ENCODE peak calls at places on chromosomes 13 and 19, in nine cellular contexts. One of them, this sample, is unnamed.

GRCh38 chr13:43009506-43009905 is 13.9 kb upstream of the DNAJC15 start:
- DNase-seq in left cardiac atrium: no peak
- DNase-seq in activated naive CD4-positive, alpha-beta T cell treated with anti-CD3 and anti-CD28 coated beads for 36 hours: no peak
- DNase-seq in PC-3: no peak
- DNase-seq in left ventricle myocardium superior: no peak
- DNase-seq in NCI-H774: no peak
- DNase-seq in amygdala: no peak
- DNase-seq in EL: peak; percentile 62
- DNase-seq in NCI-H510A: no peak
- DNase-seq in this sample: no peak

GRCh38 chr19:7522923-7523667 is 671 bp downstream of the MCOLN1 start:
- DNase-seq in activated naive CD4-positive, alpha-beta T cell treated with anti-CD3 and anti-CD28 coated beads for 36 hours: no peak
- DNase-seq in NCI-H774: no peak
- DNase-seq in left ventricle myocardium superior: no peak
- DNase-seq in PC-3: peak; percentile 38
- DNase-seq in amygdala: no peak
- DNase-seq in left cardiac atrium: no peak
- DNase-seq in EL: peak; percentile 44
- DNase-seq in NCI-H510A: no peak
- DNase-seq in this sample: no peak

GRCh38 chr19:41131186-41131585 is 17.0 kb downstream of the CYP2F1 start:
- DNase-seq in PC-3: no peak
- DNase-seq in NCI-H774: no peak
- DNase-seq in amygdala: no peak
- DNase-seq in NCI-H510A: no peak
- DNase-seq in left cardiac atrium: no peak
- DNase-seq in activated naive CD4-positive, alpha-beta T cell treated with anti-CD3 and anti-CD28 coated beads for 36 hours: no peak
- DNase-seq in left ventricle myocardium superior: no peak
- DNase-seq in EL: no peak
- DNase-seq in this sample: no peak

GRCh38 chr13:97986841-97987240 is 33.4 kb downstream of the IPO5 start:
- DNase-seq in amygdala: no peak
- DNase-seq in EL: no peak
- DNase-seq in left cardiac atrium: peak; percentile 26
- DNase-seq in NCI-H510A: no peak
- DNase-seq in PC-3: no peak
- DNase-seq in left ventricle myocardium superior: no peak
- DNase-seq in activated naive CD4-positive, alpha-beta T cell treated with anti-CD3 and anti-CD28 coated beads for 36 hours: no peak
- DNase-seq in NCI-H774: no peak
- DNase-seq in this sample: no peak

GRCh38 chr19:13920940-13921744 is 15.1 kb downstream of the CC2D1A start:
- DNase-seq in left ventricle myocardium superior: no peak
- DNase-seq in PC-3: peak; percentile 60
- DNase-seq in left cardiac atrium: no peak
- DNase-seq in amygdala: no peak
- DNase-seq in NCI-H774: no peak
- DNase-seq in activated naive CD4-positive, alpha-beta T cell treated with anti-CD3 and anti-CD28 coated beads for 36 hours: peak; percentile 59
- DNase-seq in NCI-H510A: no peak
- DNase-seq in EL: peak; percentile 55
- DNase-seq in this sample: no peak

GRCh38 chr19:919157-920050 is 2.3 kb downstream of the KISS1R start:
- DNase-seq in left cardiac atrium: no peak
- DNase-seq in EL: no peak
- DNase-seq in NCI-H774: peak; percentile 61
- DNase-seq in left ventricle myocardium superior: no peak
- DNase-seq in amygdala: no peak
- DNase-seq in NCI-H510A: no peak
- DNase-seq in PC-3: peak; percentile 38
- DNase-seq in activated naive CD4-positive, alpha-beta T cell treated with anti-CD3 and anti-CD28 coated beads for 36 hours: peak; percentile 56
- DNase-seq in this sample: no peak

GRCh38 chr19:32581704-32582164 is 744 bp downstream of the PDCD5 start:
- DNase-seq in amygdala: no peak
- DNase-seq in NCI-H774: no peak
- DNase-seq in left ventricle myocardium superior: peak; percentile 47
- DNase-seq in NCI-H510A: no peak
- DNase-seq in left cardiac atrium: peak; percentile 46
- DNase-seq in EL: peak; percentile 57
- DNase-seq in PC-3: peak; percentile 3
- DNase-seq in activated naive CD4-positive, alpha-beta T cell treated with anti-CD3 and anti-CD28 coated beads for 36 hours: no peak
- DNase-seq in this sample: peak; percentile 23

GRCh38 chr13:94154362-94154761 is 325.1 kb downstream of the DCT start:
- DNase-seq in amygdala: no peak
- DNase-seq in left ventricle myocardium superior: no peak
- DNase-seq in activated naive CD4-positive, alpha-beta T cell treated with anti-CD3 and anti-CD28 coated beads for 36 hours: no peak
- DNase-seq in NCI-H510A: no peak
- DNase-seq in left cardiac atrium: no peak
- DNase-seq in PC-3: peak; percentile 30
- DNase-seq in NCI-H774: no peak
- DNase-seq in EL: peak; percentile 51
- DNase-seq in this sample: no peak

GRCh38 chr19:55703790-55704215 is 28.8 kb downstream of the EPN1 start:
- DNase-seq in PC-3: no peak
- DNase-seq in NCI-H510A: no peak
- DNase-seq in activated naive CD4-positive, alpha-beta T cell treated with anti-CD3 and anti-CD28 coated beads for 36 hours: peak; percentile 51
- DNase-seq in left ventricle myocardium superior: peak; percentile 67
- DNase-seq in left cardiac atrium: peak; percentile 55
- DNase-seq in EL: peak; percentile 12
- DNase-seq in NCI-H774: no peak
- DNase-seq in amygdala: no peak
- DNase-seq in this sample: no peak

GRCh38 chr13:114118763-114119123 is 13.7 kb downstream of the RASA3 start:
- DNase-seq in activated naive CD4-positive, alpha-beta T cell treated with anti-CD3 and anti-CD28 coated beads for 36 hours: no peak
- DNase-seq in left ventricle myocardium superior: peak; percentile 19
- DNase-seq in NCI-H510A: no peak
- DNase-seq in EL: no peak
- DNase-seq in amygdala: no peak
- DNase-seq in PC-3: peak; percentile 18
- DNase-seq in left cardiac atrium: peak; percentile 27
- DNase-seq in NCI-H774: no peak
- DNase-seq in this sample: no peak